ENCODE peak calls at places on chromosomes 13 and 19, in ten cellular contexts. N, A, Q, B, T, U, C, S, W and F are unnamed samples.

GRCh38 chr13:44497801-44498200 is 78.3 kb downstream of the TSC22D1 start:
- DNase-seq in N (no peak), A (no peak), Q (no peak), B (no peak), T (no peak), U (no peak), C (no peak), S (no peak), W (no peak), F (no peak)

GRCh38 chr13:58855283-58855682 is 1223.7 kb downstream of the PCDH17 start:
- DNase-seq in N (no peak), A (no peak), Q (no peak), B (no peak), T (no peak), U (peak), C (no peak), S (no peak), W (no peak), F (no peak)

GRCh38 chr19:56324425-56324824 is 9.8 kb upstream of the ZSCAN5A start:
- DNase-seq in N (no peak), A (no peak), Q (no peak), B (no peak), T (no peak), U (no peak), C (no peak), S (no peak), W (no peak), F (no peak)

GRCh38 chr19:2126879-2127518 is 24.4 kb downstream of the AP3D1 start:
- DNase-seq in N (no peak), A (no peak), Q (no peak), B (no peak), T (no peak), U (no peak), C (no peak), S (no peak), W (no peak), F (no peak)

GRCh38 chr19:31449379-31449778 is 100.1 kb upstream of the TSHZ3 start:
- DNase-seq in N (no peak), A (no peak), Q (no peak), B (no peak), T (no peak), U (no peak), C (no peak), S (no peak), W (no peak), F (no peak)

GRCh38 chr19:48859711-48860572 is 8.5 kb downstream of the PLEKHA4 start:
- DNase-seq in N (no peak), A (no peak), Q (no peak), B (no peak), T (peak), U (no peak), C (no peak), S (no peak), W (peak), F (no peak)

GRCh38 chr13:77330009-77330471 is 3.1 kb upstream of the MYCBP2 start:
- DNase-seq in N (no peak), A (no peak), Q (no peak), B (no peak), T (no peak), U (no peak), C (no peak), S (no peak), W (no peak), F (no peak)

GRCh38 chr13:113064534-113065405 is 40.8 kb upstream of the F7 start:
- DNase-seq in N (no peak), A (no peak), Q (no peak), B (no peak), T (no peak), U (peak), C (no peak), S (no peak), W (no peak), F (no peak)

GRCh38 chr13:111316161-111316730 is 4.2 kb upstream of the TEX29 start:
- DNase-seq in N (no peak), A (no peak), Q (no peak), B (no peak), T (no peak), U (no peak), C (no peak), S (no peak), W (no peak), F (no peak)

GRCh38 chr13:113835461-113836274 is 28.2 kb downstream of the GAS6 start:
- DNase-seq in N (no peak), A (no peak), Q (no peak), B (peak), T (no peak), U (peak), C (no peak), S (no peak), W (no peak), F (no peak)

GRCh38 chr13:20145521-20145920 is 15.3 kb downstream of the GJA3 start:
- DNase-seq in N (no peak), A (no peak), Q (no peak), B (no peak), T (no peak), U (no peak), C (no peak), S (no peak), W (no peak), F (no peak)

GRCh38 chr13:94325660-94326059 is 153.8 kb downstream of the DCT start:
- DNase-seq in N (no peak), A (no peak), Q (no peak), B (no peak), T (no peak), U (no peak), C (no peak), S (no peak), W (no peak), F (no peak)

GRCh38 chr13:100394005-100394695 is 194.4 kb downstream of the GGACT start:
- DNase-seq in N (peak), A (no peak), Q (no peak), B (peak), T (peak), U (peak), C (no peak), S (no peak), W (no peak), F (peak)

GRCh38 chr13:98544105-98544710 is 32.7 kb downstream of the STK24 start:
- DNase-seq in N (no peak), A (no peak), Q (no peak), B (no peak), T (no peak), U (no peak), C (no peak), S (no peak), W (peak), F (no peak)

GRCh38 chr13:94917814-94918213 is 205.5 kb upstream of the SOX21 start:
- DNase-seq in N (no peak), A (no peak), Q (no peak), B (no peak), T (no peak), U (no peak), C (no peak), S (no peak), W (peak), F (no peak)

GRCh38 chr19:40609561-40610395 is 8.6 kb downstream of the LTBP4 start:
- DNase-seq in N (peak), A (peak), Q (peak), B (peak), T (peak), U (no peak), C (no peak), S (peak), W (peak), F (peak)

GRCh38 chr19:1884719-1885334 is 469 bp downstream of the ABHD17A start:
- DNase-seq in N (no peak), A (peak), Q (no peak), B (peak), T (no peak), U (no peak), C (no peak), S (no peak), W (peak), F (no peak)

GRCh38 chr13:66492479-66492878 is 737.7 kb downstream of the PCDH9 start:
- DNase-seq in N (no peak), A (no peak), Q (no peak), B (no peak), T (peak), U (no peak), C (no peak), S (no peak), W (peak), F (no peak)

GRCh38 chr13:108328848-108329247 is 59.3 kb downstream of the TNFSF13B start:
- DNase-seq in N (no peak), A (no peak), Q (no peak), B (no peak), T (no peak), U (no peak), C (no peak), S (no peak), W (no peak), F (no peak)

GRCh38 chr13:33927315-33927714 is 109.4 kb downstream of the RFC3 start:
- DNase-seq in N (no peak), A (no peak), Q (no peak), B (no peak), T (no peak), U (peak), C (no peak), S (no peak), W (no peak), F (no peak)

GRCh38 chr19:18205180-18205915 is 1.5 kb upstream of the RAB3A start:
- DNase-seq in N (peak), A (peak), Q (peak), B (peak), T (peak), U (peak), C (no peak), S (peak), W (peak), F (no peak)

GRCh38 chr13:43232144-43232840 is 208.9 kb downstream of the DNAJC15 start:
- DNase-seq in N (no peak), A (no peak), Q (no peak), B (no peak), T (no peak), U (no peak), C (no peak), S (no peak), W (no peak), F (no peak)

GRCh38 chr13:40562975-40563349 is 103.5 kb downstream of the FOXO1 start:
- DNase-seq in N (no peak), A (no peak), Q (no peak), B (no peak), T (peak), U (no peak), C (no peak), S (no peak), W (no peak), F (no peak)

GRCh38 chr19:39919976-39920375 is 14.5 kb downstream of the FCGBP start:
- DNase-seq in N (no peak), A (no peak), Q (no peak), B (peak), T (no peak), U (no peak), C (no peak), S (no peak), W (no peak), F (no peak)

GRCh38 chr19:6761053-6761676 is 6.1 kb downstream of the SH2D3A start:
- DNase-seq in N (peak), A (no peak), Q (no peak), B (no peak), T (peak), U (no peak), C (no peak), S (no peak), W (peak), F (no peak)

GRCh38 chr19:4267101-4267900 is 11.8 kb upstream of the SHD start:
- DNase-seq in N (peak), A (no peak), Q (peak), B (peak), T (peak), U (no peak), C (no peak), S (peak), W (peak), F (no peak)

GRCh38 chr19:8580710-8581281 is 3.6 kb upstream of the MYO1F start:
- DNase-seq in N (peak), A (peak), Q (peak), B (peak), T (peak), U (no peak), C (no peak), S (peak), W (peak), F (no peak)

GRCh38 chr19:51441410-51442390 is 16.6 kb downstream of the SIGLEC8 start:
- DNase-seq in N (peak), A (no peak), Q (peak), B (peak), T (peak), U (no peak), C (no peak), S (no peak), W (no peak), F (peak)

GRCh38 chr19:45153339-45154063 is 7.3 kb downstream of the NKPD1 start:
- DNase-seq in N (peak), A (no peak), Q (peak), B (peak), T (peak), U (no peak), C (no peak), S (peak), W (peak), F (no peak)